ENCODE peak calls at places on chromosomes 2 and 18, in four cellular contexts. Z is naive thymus-derived CD8-positive, alpha-beta T cell; W is foreskin fibroblast; P is fibroblast of the aortic adventitia. N is an unnamed sample.

GRCh38 chr2:226868331-226868730 is 32.5 kb downstream of the RHBDD1 start:
- DNase-seq in W (no peak), Z (no peak), P (no peak), N (no peak)

GRCh38 chr2:20796374-20796791 is 26.5 kb downstream of the LDAH start:
- DNase-seq in P (peak; percentile 60), W (peak; percentile 18), Z (no peak), N (no peak)

GRCh38 chr2:66478729-66479316 is 43.9 kb downstream of the MEIS1 start:
- DNase-seq in P (no peak), W (no peak), Z (no peak), N (no peak)

GRCh38 chr2:240989451-240990265 is 8.8 kb upstream of the SNED1 start:
- DNase-seq in Z (no peak), W (no peak), P (peak; percentile 30), N (no peak)

GRCh38 chr2:14903709-14904374 is 271.3 kb downstream of the LRATD1 start:
- DNase-seq in W (no peak), P (no peak), Z (no peak), N (peak; percentile 10)

GRCh38 chr2:23944527-23944926 is 4.3 kb downstream of the UBXN2A start:
- DNase-seq in P (no peak), Z (no peak), W (no peak), N (no peak)

GRCh38 chr2:195575879-195576391 is 81.1 kb upstream of the SLC39A10 start:
- DNase-seq in Z (no peak), W (peak; percentile 63), P (peak; percentile 96), N (no peak)

GRCh38 chr2:117851969-117852368 is 37.5 kb downstream of the DDX18 start:
- DNase-seq in W (no peak), P (no peak), Z (no peak), N (no peak)

GRCh38 chr2:218375212-218375611 is 6.9 kb upstream of the SLC11A1 start:
- DNase-seq in P (peak; percentile 82), W (no peak), Z (no peak), N (no peak)

GRCh38 chr18:44543387-44543786 is 137.3 kb upstream of the SETBP1 start:
- DNase-seq in Z (no peak), P (no peak), W (no peak), N (no peak)

GRCh38 chr2:241507430-241508239 is 749 bp downstream of the STK25 start:
- DNase-seq in P (peak; percentile 22), W (peak; percentile 31), Z (peak; percentile 7), N (no peak)

GRCh38 chr18:34947711-34948125 is 93.5 kb upstream of the MAPRE2 start:
- DNase-seq in P (peak; percentile 39), W (peak; percentile 38), Z (no peak), N (no peak)

GRCh38 chr2:7673101-7673500 is 755.9 kb downstream of the RNF144A start:
- DNase-seq in Z (no peak), P (no peak), W (no peak), N (no peak)

GRCh38 chr18:23145613-23146012 is 10.3 kb downstream of the CABLES1 start:
- DNase-seq in Z (no peak), W (no peak), P (no peak), N (no peak)

N was measured in CD4-positive, alpha-beta T cell.